ENCODE peak calls at places on chromosome 16, in five cellular contexts. K, P, D, C and H are unnamed samples.

GRCh38 chr16:91484-91883 is 13.5 kb downstream of the MPG start:
- DNase-seq in K (no peak), P (no peak), D (no peak), C (no peak), H (no peak)

GRCh38 chr16:13453325-13453724 is 466.6 kb upstream of the ERCC4 start:
- DNase-seq in K (no peak), P (no peak), D (no peak), C (no peak), H (no peak)

GRCh38 chr16:4184038-4184702 is 57.7 kb downstream of the SRL start:
- DNase-seq in K (no peak), P (no peak), D (no peak), C (no peak), H (no peak)

GRCh38 chr16:24505959-24506358 is 33.4 kb upstream of the RBBP6 start:
- DNase-seq in K (no peak), P (no peak), D (no peak), C (no peak), H (no peak)

GRCh38 chr16:15559176-15559575 is 83.8 kb downstream of the MARF1 start:
- DNase-seq in K (no peak), P (no peak), D (no peak), C (no peak), H (no peak)

GRCh38 chr16:24836836-24837235 is 8.9 kb upstream of the SLC5A11 start:
- DNase-seq in K (no peak), P (no peak), D (no peak), C (no peak), H (no peak)

GRCh38 chr16:85335584-85336492 is 223.6 kb upstream of the CIBAR2 start:
- DNase-seq in K (no peak), P (peak; percentile 24), D (no peak), C (no peak), H (no peak)

GRCh38 chr16:49856741-49857330 is 924 bp upstream of the ZNF423 start:
- DNase-seq in K (peak; percentile 9), P (peak; percentile 60), D (peak; percentile 10), C (peak; percentile 6), H (peak; percentile 28)

GRCh38 chr16:68417711-68418301 is 30.5 kb downstream of the SMPD3 start:
- DNase-seq in K (no peak), P (no peak), D (no peak), C (no peak), H (no peak)

GRCh38 chr16:17125671-17126070 is 345.1 kb downstream of the XYLT1 start:
- DNase-seq in K (no peak), P (no peak), D (no peak), C (no peak), H (no peak)

GRCh38 chr16:19384656-19385055 is 33.0 kb upstream of the TMC5 start:
- DNase-seq in K (no peak), P (no peak), D (no peak), C (no peak), H (no peak)

GRCh38 chr16:81616321-81617020 is 162.6 kb upstream of the PLCG2 start:
- DNase-seq in K (no peak), P (peak; percentile 77), D (no peak), C (no peak), H (no peak)

GRCh38 chr16:89051521-89052166 is 42.0 kb upstream of the ACSF3 start:
- DNase-seq in K (no peak), P (no peak), D (no peak), C (no peak), H (no peak)

DNA sequence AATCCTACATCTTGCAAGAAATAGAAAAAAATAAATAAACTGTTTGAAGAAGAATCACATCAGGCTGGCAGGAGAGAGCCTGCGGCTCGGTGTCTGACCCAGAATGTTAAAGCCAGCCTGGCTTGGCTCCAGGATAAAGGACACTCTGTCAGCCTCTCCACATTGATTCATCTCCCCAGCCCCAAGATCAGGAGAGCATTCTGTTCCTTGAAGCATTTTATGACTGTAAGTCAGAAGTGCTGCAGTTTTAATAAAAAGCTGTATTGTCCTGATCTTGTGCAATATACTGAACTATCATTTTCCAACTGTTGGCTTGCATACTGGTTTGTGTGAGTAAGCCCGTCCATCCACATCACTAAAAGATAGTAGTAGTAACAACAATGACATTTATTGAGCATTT is 426.6 kb downstream of the HAPSTR1 start:
- DNase-seq in K (no peak), P (no peak), D (no peak), C (no peak), H (no peak)
- TF ChIP-seq CTCF in K (no peak), P (no peak), D (no peak), C (no peak), H (no peak)

DNA sequence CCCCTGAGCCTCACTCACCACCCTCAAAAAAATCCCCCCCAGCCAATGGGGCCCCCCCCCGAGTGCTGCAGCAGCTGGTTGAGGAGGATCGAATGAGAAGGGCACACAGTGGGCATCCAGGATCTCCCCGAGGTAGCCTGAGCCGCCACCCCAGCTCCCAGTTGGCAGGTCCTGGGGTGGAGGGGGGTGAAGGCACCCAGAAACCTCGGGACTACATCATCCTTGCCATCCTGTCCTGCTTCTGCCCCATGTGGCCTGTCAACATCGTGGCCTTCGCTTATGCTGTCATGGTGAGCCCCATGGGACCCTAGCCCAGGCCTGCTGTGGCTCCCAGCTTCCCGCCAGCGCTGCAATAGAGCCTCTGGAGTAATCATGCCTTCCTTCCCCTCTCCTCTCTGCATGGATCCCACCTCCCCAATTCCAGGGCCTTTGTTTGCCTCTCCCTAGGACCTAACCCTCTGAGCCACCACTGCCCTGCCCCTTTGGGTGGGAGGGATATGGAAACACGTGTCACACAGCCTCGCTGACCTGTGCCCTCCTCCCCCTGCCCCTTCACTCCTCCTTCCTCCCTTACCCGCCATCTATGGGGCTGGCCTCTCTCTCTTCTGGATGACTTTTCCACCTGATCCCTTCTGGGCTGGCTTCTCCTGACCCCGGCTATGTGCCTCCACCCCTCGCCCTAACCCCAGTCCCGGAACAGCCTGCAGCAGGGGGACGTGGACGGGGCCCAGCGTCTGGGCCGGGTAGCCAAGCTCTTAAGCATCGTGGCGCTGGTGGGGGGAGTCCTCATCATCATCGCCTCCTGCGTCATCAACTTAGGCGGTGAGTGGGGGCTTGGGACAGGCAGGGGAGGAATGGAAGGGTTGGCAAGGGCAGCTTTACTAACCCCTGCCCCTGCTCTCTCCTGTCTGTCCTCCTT is 1.9 kb downstream of the PRRT2 start:
- DNase-seq in K (no peak), P (peak; percentile 74), D (no peak), C (no peak), H (no peak)
- H3K4me3 ChIP-seq in K (no peak overlapping the region), P (no peak overlapping the region), D (no peak overlapping the region), C (peak overlapping the region; percentile 20), H (no peak overlapping the region)

GRCh38 chr16:2428051-2428786 is 1.0 kb upstream of the CCNF start:
- DNase-seq in K (no peak), P (peak; percentile 47), D (no peak), C (no peak), H (no peak)
- TF ChIP-seq CTCF in K (peak; percentile 41), P (no peak), D (no peak), C (peak; percentile 42), H (peak; percentile 42)

GRCh38 chr16:78506372-78507193 is 407.1 kb downstream of the WWOX start:
- DNase-seq in K (no peak), P (no peak), D (no peak), C (no peak), H (no peak)
- H3K4me3 ChIP-seq in K (no peak overlapping the region), P (no peak overlapping the region), D (no peak overlapping the region), C (no peak overlapping the region), H (no peak overlapping the region)

GRCh38 chr16:82625066-82625968 is 1.5 kb upstream of the CDH13 start:
- DNase-seq in K (no peak), P (no peak), D (no peak), C (no peak), H (no peak)
- TF ChIP-seq CTCF in K (no peak), P (no peak), D (no peak), C (no peak), H (no peak)

GRCh38 chr16:66660422-66661209 is 35.9 kb downstream of the CMTM4 start:
- DNase-seq in K (no peak), P (peak; percentile 59), D (peak; percentile 71), C (peak; percentile 41), H (peak; percentile 56)
- H3K4me3 ChIP-seq in K (no peak overlapping the region), P (no peak overlapping the region), D (no peak overlapping the region), C (peak overlapping the region; percentile 5), H (no peak overlapping the region)

DNA sequence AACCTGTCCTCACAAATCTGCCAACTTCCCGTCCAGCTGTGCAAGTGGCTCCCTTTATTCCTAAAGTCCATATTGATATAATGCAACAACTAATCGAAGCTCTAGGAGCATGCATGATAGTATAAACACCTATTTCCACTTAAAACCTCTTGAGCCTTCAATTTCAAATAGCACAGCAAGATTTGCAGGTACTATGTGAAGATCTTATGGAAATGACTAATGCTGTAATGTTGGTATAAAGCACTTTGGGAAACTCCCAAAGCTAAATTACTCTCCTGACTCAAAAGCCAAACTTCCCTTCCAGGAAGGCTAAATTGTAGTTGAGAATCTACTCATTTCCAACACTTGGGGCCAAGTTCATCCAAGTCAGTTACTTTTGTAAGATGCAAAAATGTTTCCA is 287.6 kb upstream of the CDH11 start:
- DNase-seq in K (no peak), P (no peak), D (no peak), C (no peak), H (no peak)
- TF ChIP-seq CTCF in K (no peak), P (no peak), D (no peak), C (no peak), H (no peak)

GRCh38 chr16:54655171-54655590 is 275.5 kb upstream of the IRX5 start:
- DNase-seq in K (no peak), P (no peak), D (no peak), C (no peak), H (no peak)

GRCh38 chr16:54654429-54654828 is 276.2 kb upstream of the IRX5 start:
- DNase-seq in K (no peak), P (no peak), D (no peak), C (no peak), H (no peak)

GRCh38 chr16:54649846-54650245 is 280.8 kb upstream of the IRX5 start:
- DNase-seq in K (no peak), P (no peak), D (no peak), C (no peak), H (no peak)

GRCh38 chr16:54651440-54651839 is 279.2 kb upstream of the IRX5 start:
- DNase-seq in K (no peak), P (no peak), D (no peak), C (no peak), H (no peak)

DNA sequence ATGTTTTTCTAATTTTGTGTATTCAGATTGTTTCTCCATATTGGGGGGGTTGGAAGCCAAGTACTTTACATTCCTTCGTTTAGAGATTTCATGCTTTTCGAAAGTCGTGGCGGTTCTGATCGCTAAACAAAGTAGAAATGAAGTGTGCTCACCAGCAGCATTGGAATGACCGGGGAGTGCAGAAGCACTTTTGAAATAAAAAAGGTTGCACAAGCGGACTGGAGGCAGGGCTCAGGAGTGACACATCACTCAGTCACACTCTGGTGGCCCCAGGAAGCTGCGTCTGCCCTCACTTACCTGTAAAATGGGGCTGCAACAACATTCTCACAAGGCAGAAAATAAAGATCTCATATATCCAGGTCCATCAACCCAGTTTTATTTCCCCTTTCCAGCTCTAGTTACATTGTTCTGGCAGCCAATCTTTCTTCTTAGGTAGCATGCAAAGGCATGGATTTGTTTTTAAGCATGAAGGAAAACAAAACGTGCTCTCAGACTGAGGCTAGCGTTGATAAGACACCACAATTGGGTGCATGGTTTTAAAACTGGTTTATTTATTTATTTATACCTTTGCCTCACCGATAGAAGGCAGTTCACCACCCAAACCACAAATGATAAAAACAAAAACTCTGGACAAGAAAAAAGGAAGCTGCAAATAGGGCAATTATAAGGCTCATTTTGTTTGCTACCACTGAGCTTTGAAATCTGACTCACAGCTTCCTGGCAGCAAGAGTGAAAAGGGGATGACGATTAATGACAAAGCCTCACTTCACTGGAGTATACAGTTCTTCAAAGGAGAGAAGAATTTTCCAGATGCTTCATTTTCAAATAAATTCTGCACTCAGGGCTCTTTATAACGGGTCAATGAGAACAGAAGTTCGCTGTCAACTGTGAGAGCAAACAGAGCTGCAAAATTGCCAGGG is 278.6 kb upstream of the IRX5 start:
- DNase-seq in K (no peak), P (peak; percentile 86), D (no peak), C (no peak), H (no peak)
- H3K4me3 ChIP-seq in K (no peak overlapping the region), P (no peak overlapping the region), D (no peak overlapping the region), C (no peak overlapping the region), H (no peak overlapping the region)